ENCODE peak calls at places on chromosomes 6 and 20, in six cellular contexts. N is GM12891, Y is suprapubic skin, C is uterus, S is A549, I is vagina. R is an unnamed sample.

GRCh38 chr6:151325075-151326050 is 66.0 kb downstream of the ZBTB2 start:
- DNase-seq in N (no peak), Y (peak; percentile 80), C (peak; percentile 63), S (peak; percentile 84), I (no peak), R (peak; percentile 68)

GRCh38 chr6:105713474-105714118 is 310.7 kb upstream of the PREP start:
- DNase-seq in N (no peak), Y (no peak), C (no peak), S (peak; percentile 17), I (no peak), R (no peak)

GRCh38 chr6:129240492-129240853 is 357.5 kb downstream of the LAMA2 start:
- DNase-seq in N (no peak), Y (no peak), C (no peak), S (no peak), I (no peak), R (no peak)

GRCh38 chr6:6942826-6943225 is 164.9 kb upstream of the RREB1 start:
- DNase-seq in N (no peak), Y (no peak), C (no peak), S (no peak), I (no peak), R (peak; percentile 96)

GRCh38 chr6:117951783-117952182 is 44.7 kb downstream of the SLC35F1 start:
- DNase-seq in N (no peak), Y (no peak), C (no peak), S (no peak), I (no peak), R (no peak)

GRCh38 chr6:6057442-6058053 is 50.8 kb upstream of the NRN1 start:
- DNase-seq in N (peak; percentile 25), Y (no peak), C (no peak), S (peak; percentile 50), I (no peak), R (no peak)

GRCh38 chr6:12051861-12052368 is 39.8 kb downstream of the HIVEP1 start:
- DNase-seq in N (no peak), Y (no peak), C (no peak), S (no peak), I (no peak), R (no peak)

GRCh38 chr6:20706293-20707165 is 172.3 kb downstream of the CDKAL1 start:
- DNase-seq in N (no peak), Y (no peak), C (no peak), S (peak; percentile 33), I (no peak), R (no peak)

GRCh38 chr6:32968093-32968769 is at the start of gene BRD2:
- DNase-seq in N (peak; percentile 76), Y (peak; percentile 98), C (peak; percentile 98), S (peak; percentile 96), I (no peak), R (peak; percentile 94)

GRCh38 chr6:19231878-19232519 is 605.2 kb upstream of the ID4 start:
- DNase-seq in N (no peak), Y (no peak), C (no peak), S (no peak), I (no peak), R (peak; percentile 71)

GRCh38 chr6:40536442-40536841 is 50.7 kb downstream of the LRFN2 start:
- DNase-seq in N (no peak), Y (no peak), C (no peak), S (peak; percentile 15), I (no peak), R (peak; percentile 21)

GRCh38 chr6:16918586-16918985 is 157.3 kb upstream of the ATXN1 start:
- DNase-seq in N (no peak), Y (no peak), C (peak; percentile 18), S (peak; percentile 5), I (no peak), R (no peak)

GRCh38 chr6:41209976-41210375 is 9.0 kb upstream of the TREML2 start:
- DNase-seq in N (no peak), Y (no peak), C (no peak), S (no peak), I (peak; percentile 28), R (no peak)

GRCh38 chr6:71012871-71013456 is 56.1 kb upstream of the B3GAT2 start:
- DNase-seq in N (peak; percentile 29), Y (no peak), C (no peak), S (peak; percentile 45), I (no peak), R (peak; percentile 9)

GRCh38 chr6:42550277-42550676 is 13.6 kb upstream of the UBR2 start:
- DNase-seq in N (no peak), Y (no peak), C (no peak), S (no peak), I (no peak), R (no peak)

GRCh38 chr6:106757267-106757666 is 127.9 kb downstream of the QRSL1 start:
- DNase-seq in N (no peak), Y (no peak), C (no peak), S (peak; percentile 20), I (no peak), R (no peak)

GRCh38 chr6:93786474-93787330 is 367.3 kb upstream of the EPHA7 start:
- DNase-seq in N (no peak), Y (no peak), C (no peak), S (no peak), I (no peak), R (no peak)

GRCh38 chr6:134590449-134590848 is 272.5 kb upstream of the SGK1 start:
- DNase-seq in N (no peak), Y (no peak), C (no peak), S (peak; percentile 29), I (no peak), R (no peak)

GRCh38 chr6:143401636-143402370 is 48.7 kb downstream of the ADAT2 start:
- DNase-seq in N (no peak), Y (no peak), C (no peak), S (no peak), I (no peak), R (no peak)

GRCh38 chr6:17280552-17281090 is 540 bp upstream of the RBM24 start:
- DNase-seq in N (peak; percentile 10), Y (peak; percentile 61), C (peak; percentile 53), S (peak; percentile 63), I (no peak), R (peak; percentile 48)

GRCh38 chr20:44770480-44771171 is 25.0 kb downstream of the KCNK15 start:
- DNase-seq in N (no peak), Y (no peak), C (no peak), S (no peak), I (no peak), R (no peak)

GRCh38 chr20:50323777-50324604 is 133.4 kb downstream of the CEBPB start:
- DNase-seq in N (no peak), Y (no peak), C (no peak), S (no peak), I (no peak), R (no peak)

GRCh38 chr20:47221036-47221625 is 135.4 kb downstream of the ZMYND8 start:
- DNase-seq in N (no peak), Y (no peak), C (no peak), S (no peak), I (no peak), R (no peak)

GRCh38 chr6:168212322-168212721 is 107.3 kb downstream of the DACT2 start:
- DNase-seq in N (no peak), Y (no peak), C (no peak), S (no peak), I (no peak), R (no peak)

GRCh38 chr6:11938285-11938890 is 73.7 kb upstream of the HIVEP1 start:
- DNase-seq in N (no peak), Y (no peak), C (no peak), S (no peak), I (no peak), R (peak; percentile 66)

GRCh38 chr6:159106627-159107241 is 61.9 kb upstream of the TAGAP start:
- DNase-seq in N (no peak), Y (no peak), C (peak; percentile 52), S (peak; percentile 59), I (no peak), R (peak; percentile 55)
- TF ChIP-seq POLR2A in N (peak; percentile 51), Y (no peak), C (no peak), S (no peak), I (no peak), R (no peak)

GRCh38 chr6:160348209-160348551 is at the start of gene SLC22A3:
- DNase-seq in N (peak; percentile 17), Y (no peak), C (peak; percentile 62), S (peak; percentile 42), I (no peak), R (peak; percentile 63)
- TF ChIP-seq POLR2A in N (no peak), Y (no peak), C (no peak), S (peak; percentile 32), I (no peak), R (no peak)

GRCh38 chr6:153002613-153003293 is at the start of gene MTRF1L:
- DNase-seq in N (peak; percentile 66), Y (peak; percentile 96), C (peak; percentile 93), S (peak; percentile 94), I (no peak), R (peak; percentile 95)
- TF ChIP-seq POLR2A in N (peak; percentile 75), Y (peak; percentile 52), C (peak; percentile 50), S (no peak), I (no peak), R (no peak)

GRCh38 chr6:34114695-34115395 is 31.0 kb downstream of the GRM4 start:
- DNase-seq in N (no peak), Y (no peak), C (no peak), S (no peak), I (no peak), R (no peak)

GRCh38 chr6:34110610-34111009 is 35.3 kb downstream of the GRM4 start:
- DNase-seq in N (no peak), Y (no peak), C (no peak), S (no peak), I (no peak), R (no peak)

GRCh38 chr6:34113532-34113931 is 32.4 kb downstream of the GRM4 start:
- DNase-seq in N (no peak), Y (no peak), C (no peak), S (no peak), I (no peak), R (no peak)

GRCh38 chr6:34115396-34116314 is 30.2 kb downstream of the GRM4 start:
- DNase-seq in N (peak; percentile 55), Y (no peak), C (no peak), S (no peak), I (no peak), R (no peak)

DNA sequence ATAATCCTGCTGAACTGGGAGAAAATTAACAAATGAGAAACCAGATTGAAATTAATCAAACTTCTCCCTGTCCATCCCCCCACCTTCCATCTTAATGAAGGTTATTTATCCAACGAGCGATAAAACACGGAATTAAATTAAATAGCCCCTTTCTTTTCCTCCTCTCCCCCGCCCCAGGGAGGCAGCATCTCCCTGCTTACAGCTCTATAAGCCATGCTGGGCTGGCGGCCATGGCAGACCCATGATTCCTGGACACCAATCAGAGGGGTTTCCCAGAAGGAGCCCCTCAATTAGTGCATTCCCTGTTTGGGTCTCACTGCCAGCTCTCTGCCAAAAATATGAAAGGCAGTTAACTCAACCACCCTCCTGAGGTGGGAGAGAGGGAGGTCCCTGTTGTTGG is 33.8 kb downstream of the GRM4 start:
- DNase-seq in N (no peak), Y (no peak), C (no peak), S (no peak), I (no peak), R (no peak)
- TF ChIP-seq POLR2A in N (no peak), Y (no peak), C (no peak), S (no peak), I (no peak), R (no peak)

DNA sequence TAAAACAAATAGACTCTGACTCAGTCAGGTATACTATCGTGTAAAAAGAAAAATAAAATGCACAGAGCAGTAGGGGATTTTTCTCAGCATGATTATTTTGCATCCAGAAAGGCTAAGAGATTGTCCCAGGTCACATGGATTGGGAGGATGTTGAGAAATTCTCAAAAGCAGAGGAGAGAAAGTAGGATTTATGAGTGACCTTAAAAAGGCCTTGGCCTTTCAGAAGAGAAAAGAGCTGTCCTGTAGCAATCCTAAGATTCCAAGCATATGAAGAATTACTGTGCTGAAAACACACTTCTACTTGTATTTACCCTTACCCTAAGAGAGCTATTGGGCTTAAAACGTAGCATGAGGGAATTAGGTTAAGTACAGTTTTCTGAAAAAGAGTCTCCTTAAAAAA is 149.7 kb upstream of the ENPP5 start:
- DNase-seq in N (no peak), Y (no peak), C (no peak), S (no peak), I (no peak), R (no peak)
- TF ChIP-seq POLR2A in N (no peak), Y (no peak), C (no peak), S (no peak), I (no peak), R (no peak)